ENCODE peak calls at places on chromosomes 2 and 18, in six cellular contexts. U is ureter, Z is aorta, I is AG10803, Q is K562, E is dorsolateral prefrontal cortex. N is an unnamed sample.
A peak's percentile ranks its signal among the peaks of the same experiment; 100 is the strongest.

GRCh38 chr2:127514485-127514884 is 11.8 kb downstream of the IWS1 start:
- DNase-seq in E (peak; percentile 78), I (no peak), U (no peak), Q (no peak), Z (no peak), N (no peak)

GRCh38 chr2:174827371-174828369 is 63.4 kb upstream of the CHRNA1 start:
- DNase-seq in Q (no peak), U (no peak), E (no peak), I (no peak), Z (no peak), N (no peak)

GRCh38 chr2:120990451-120990871 is 254.8 kb downstream of the GLI2 start:
- DNase-seq in Z (peak; percentile 72), Q (no peak), I (peak; percentile 50), U (no peak), E (no peak), N (no peak)

GRCh38 chr2:145530653-145531052 is 1010.7 kb upstream of the ZEB2 start:
- DNase-seq in E (no peak), U (no peak), Q (no peak), Z (no peak), I (no peak), N (no peak)

GRCh38 chr18:11668441-11669169 is 20.5 kb upstream of the GNAL start:
- DNase-seq in I (no peak), U (no peak), Z (no peak), Q (no peak), E (no peak), N (no peak)

GRCh38 chr2:232142049-232142448 is 180.5 kb downstream of the DIS3L2 start:
- DNase-seq in E (peak; percentile 56), I (peak; percentile 21), Q (peak; percentile 20), Z (no peak), U (no peak), N (peak; percentile 12)

GRCh38 chr2:83016343-83017110 is 1442.6 kb downstream of the SUCLG1 start:
- DNase-seq in I (no peak), U (no peak), Q (no peak), Z (no peak), E (no peak), N (no peak)

GRCh38 chr18:1304392-1304992 is 399.8 kb downstream of the ADCYAP1 start:
- DNase-seq in E (no peak), U (no peak), I (no peak), Q (no peak), Z (no peak), N (no peak)

GRCh38 chr18:55275042-55275897 is 312.7 kb downstream of the TCF4 start:
- DNase-seq in Z (no peak), Q (no peak), U (no peak), I (peak; percentile 89), E (no peak), N (no peak)

GRCh38 chr2:36192978-36193377 is 162.6 kb upstream of the CRIM1 start:
- DNase-seq in E (no peak), U (no peak), I (no peak), Z (no peak), Q (no peak), N (no peak)

GRCh38 chr2:126655500-126656310 is at the start of gene GYPC:
- DNase-seq in E (no peak), Z (peak; percentile 93), Q (peak; percentile 88), I (peak; percentile 80), U (peak; percentile 79), N (no peak)

GRCh38 chr2:234420406-234420805 is 76.5 kb downstream of the ARL4C start:
- DNase-seq in Q (no peak), I (no peak), U (no peak), Z (no peak), E (no peak), N (no peak)

GRCh38 chr2:237296756-237297155 is 117.2 kb downstream of the COL6A3 start:
- DNase-seq in E (no peak), Z (no peak), I (peak; percentile 85), Q (no peak), U (no peak), N (no peak)

GRCh38 chr2:5725794-5726463 is 33.7 kb downstream of the SOX11 start:
- DNase-seq in Z (no peak), I (no peak), E (peak; percentile 44), U (no peak), Q (no peak), N (no peak)

GRCh38 chr18:23059541-23060465 is 75.5 kb upstream of the CABLES1 start:
- DNase-seq in Q (no peak), U (no peak), E (no peak), I (peak; percentile 42), Z (no peak), N (no peak)

GRCh38 chr2:227370087-227370486 is 9.0 kb downstream of the TM4SF20 start:
- DNase-seq in Z (no peak), I (no peak), E (no peak), U (no peak), Q (no peak), N (no peak)

GRCh38 chr2:230929381-230930148 is 4.5 kb upstream of the GPR55 start:
- DNase-seq in U (no peak), I (no peak), Z (peak; percentile 57), Q (no peak), E (peak; percentile 33), N (no peak)

GRCh38 chr2:8728305-8729015 is 46.6 kb downstream of the ID2 start:
- DNase-seq in Z (no peak), Q (no peak), U (no peak), I (no peak), E (no peak), N (no peak)

GRCh38 chr2:98726172-98726725 is 4.7 kb downstream of the MGAT4A start:
- DNase-seq in Q (no peak), Z (no peak), E (no peak), U (no peak), I (no peak), N (no peak)

GRCh38 chr2:215817046-215817445 is 196.3 kb downstream of the MREG start:
- DNase-seq in I (no peak), U (no peak), E (no peak), Z (no peak), Q (no peak), N (no peak)

GRCh38 chr2:62196278-62196901 is 475 bp downstream of the B3GNT2 start:
- DNase-seq in U (peak; percentile 63), E (peak; percentile 63), Z (peak; percentile 87), I (no peak), Q (peak; percentile 81), N (no peak)

GRCh38 chr2:55302241-55302640 is 33.2 kb upstream of the MTIF2 start:
- DNase-seq in Q (no peak), U (no peak), E (no peak), Z (no peak), I (no peak), N (no peak)

GRCh38 chr2:227036527-227036926 is 127.5 kb downstream of the COL4A4 start:
- DNase-seq in Q (no peak), E (no peak), Z (no peak), U (no peak), I (no peak), N (no peak)

GRCh38 chr2:222038086-222038802 is 260.6 kb downstream of the PAX3 start:
- DNase-seq in Z (no peak), Q (no peak), U (no peak), I (peak; percentile 41), E (no peak), N (no peak)